ENCODE peak calls at places on chromosomes 5 and 9, in seven cellular contexts. F is H1, V is SK-N-SH, W is HCT116, X is HepG2, N is K562, I is GM12878. Q is an unnamed sample.
A peak's percentile ranks its signal among the peaks of the same experiment; 100 is the strongest.

GRCh38 chr9:87249029-87249428 is 248.6 kb upstream of the DAPK1 start:
- DNase-seq in F (no peak), V (no peak), W (no peak), X (no peak), N (no peak), I (no peak), Q (no peak)

GRCh38 chr5:150059623-150060022 is 26.7 kb downstream of the CSF1R start:
- DNase-seq in F (no peak), V (no peak), W (no peak), X (no peak), N (no peak), I (no peak), Q (no peak)

GRCh38 chr5:72786676-72787075 is 29.8 kb upstream of the TNPO1 start:
- DNase-seq in F (no peak), V (no peak), W (no peak), X (no peak), N (no peak), I (no peak), Q (no peak)

GRCh38 chr5:142849880-142850279 is 79.7 kb downstream of the ARHGAP26 start:
- DNase-seq in F (no peak), V (no peak), W (no peak), X (no peak), N (no peak), I (no peak), Q (no peak)

GRCh38 chr5:149497357-149497756 is 53.9 kb downstream of the CSNK1A1 start:
- DNase-seq in F (no peak), V (no peak), W (no peak), X (no peak), N (no peak), I (no peak), Q (no peak)

GRCh38 chr5:155147222-155147621 is 133.7 kb downstream of the KIF4B start:
- DNase-seq in F (no peak), V (peak; percentile 25), W (no peak), X (no peak), N (peak; percentile 3), I (no peak), Q (no peak)

GRCh38 chr5:157839157-157839795 is 19.7 kb downstream of the CLINT1 start:
- DNase-seq in F (no peak), V (no peak), W (no peak), X (no peak), N (no peak), I (no peak), Q (no peak)

GRCh38 chr5:134570886-134571285 is 45.4 kb downstream of the JADE2 start:
- DNase-seq in F (no peak), V (no peak), W (no peak), X (no peak), N (no peak), I (no peak), Q (no peak)

GRCh38 chr5:40166757-40167156 is 513.0 kb upstream of the PTGER4 start:
- DNase-seq in F (no peak), V (no peak), W (no peak), X (no peak), N (no peak), I (no peak), Q (no peak)

GRCh38 chr5:157827429-157827828 is 31.5 kb downstream of the CLINT1 start:
- DNase-seq in F (no peak), V (no peak), W (no peak), X (no peak), N (no peak), I (no peak), Q (no peak)

GRCh38 chr5:8843766-8844165 is 702.1 kb downstream of the SEMA5A start:
- DNase-seq in F (no peak), V (no peak), W (no peak), X (no peak), N (no peak), I (no peak), Q (no peak)

GRCh38 chr5:169717298-169717697 is 80.2 kb downstream of the DOCK2 start:
- DNase-seq in F (no peak), V (no peak), W (no peak), X (no peak), N (no peak), I (no peak), Q (no peak)

DNA sequence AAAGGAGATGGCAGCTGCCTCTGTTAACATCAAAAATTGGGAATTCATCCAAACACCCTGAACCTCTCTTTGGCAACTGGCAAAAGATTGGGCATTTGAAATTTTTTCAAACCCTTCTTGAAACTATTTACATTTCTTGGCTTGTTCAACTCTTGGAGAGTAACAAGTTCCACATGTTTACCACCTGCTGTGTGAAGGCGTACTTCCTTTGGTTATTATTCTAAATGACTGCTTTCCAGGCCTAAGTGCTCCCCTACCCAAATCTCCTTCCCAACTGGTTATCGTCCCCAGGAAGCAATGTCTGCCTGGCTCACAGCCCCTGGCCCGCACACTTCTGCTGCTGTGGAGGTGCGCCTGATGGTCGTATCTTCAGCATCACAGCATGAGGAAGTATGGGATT is 422.7 kb downstream of the DMAC1 start:
- DNase-seq in F (no peak), V (no peak), W (no peak), X (no peak), N (no peak), I (no peak), Q (no peak)
- TF ChIP-seq SIN3A in F (no peak), V (no peak), W (no peak), X (no peak), N (no peak), I (no peak), Q (no peak)

GRCh38 chr9:121945849-121946248 is 147.3 kb downstream of the TTLL11 start:
- DNase-seq in F (no peak), V (no peak), W (no peak), X (no peak), N (no peak), I (no peak), Q (no peak)
- TF ChIP-seq SIN3A in F (no peak), V (no peak), W (no peak), X (no peak), N (no peak), I (no peak), Q (no peak)

GRCh38 chr9:136665111-136665703 is 2.5 kb downstream of the EGFL7 start:
- DNase-seq in F (no peak), V (peak; percentile 92), W (no peak), X (no peak), N (peak; percentile 76), I (no peak), Q (no peak)

GRCh38 chr9:136667217-136667939 is 4.7 kb downstream of the EGFL7 start:
- DNase-seq in F (no peak), V (no peak), W (no peak), X (no peak), N (peak; percentile 34), I (no peak), Q (no peak)

GRCh38 chr9:136664799-136665082 is 2.0 kb downstream of the EGFL7 start:
- DNase-seq in F (no peak), V (no peak), W (no peak), X (no peak), N (no peak), I (no peak), Q (no peak)

GRCh38 chr9:136666364-136667216 is 3.9 kb downstream of the EGFL7 start:
- DNase-seq in F (no peak), V (no peak), W (no peak), X (no peak), N (peak; percentile 51), I (no peak), Q (no peak)

DNA sequence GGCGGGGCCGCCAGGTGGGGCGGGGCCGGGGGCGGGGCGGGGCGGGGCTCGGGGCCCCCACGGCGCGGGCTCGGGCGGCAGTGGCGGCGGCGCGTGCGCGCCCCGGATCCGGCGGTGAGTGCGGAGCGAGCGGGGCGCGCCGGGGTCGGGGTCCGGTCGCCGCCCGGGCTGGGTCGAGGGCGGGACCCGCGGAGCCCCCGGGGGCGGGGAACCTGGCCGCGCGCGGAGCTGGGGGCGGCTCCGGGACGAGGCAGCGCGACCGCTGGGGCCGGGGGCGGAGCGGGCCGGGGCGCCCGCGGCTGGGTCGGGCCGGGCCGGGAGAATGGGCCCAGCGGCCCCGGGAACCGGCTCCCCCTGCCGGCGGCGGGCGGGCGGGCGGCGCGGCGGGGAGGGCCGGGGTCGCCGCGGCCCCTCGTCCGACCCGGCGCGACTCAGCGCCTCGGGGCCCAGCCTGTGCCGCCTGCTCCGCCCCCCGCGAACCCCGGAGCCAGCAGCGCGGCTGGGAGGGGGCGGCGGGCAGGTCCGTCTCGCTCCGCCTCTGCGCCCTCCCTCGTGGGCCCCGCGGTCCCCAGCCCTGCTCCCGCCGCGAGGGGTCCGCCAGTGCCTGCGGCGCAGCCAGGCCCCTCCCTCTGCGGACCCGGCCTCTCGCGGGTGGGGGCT is 3.1 kb downstream of the EGFL7 start:
- DNase-seq in F (no peak), V (peak; percentile 95), W (no peak), X (no peak), N (peak; percentile 65), I (no peak), Q (no peak)
- TF ChIP-seq SIN3A in F (no peak), V (no peak), W (no peak), X (no peak), N (no peak), I (no peak), Q (no peak)

DNA sequence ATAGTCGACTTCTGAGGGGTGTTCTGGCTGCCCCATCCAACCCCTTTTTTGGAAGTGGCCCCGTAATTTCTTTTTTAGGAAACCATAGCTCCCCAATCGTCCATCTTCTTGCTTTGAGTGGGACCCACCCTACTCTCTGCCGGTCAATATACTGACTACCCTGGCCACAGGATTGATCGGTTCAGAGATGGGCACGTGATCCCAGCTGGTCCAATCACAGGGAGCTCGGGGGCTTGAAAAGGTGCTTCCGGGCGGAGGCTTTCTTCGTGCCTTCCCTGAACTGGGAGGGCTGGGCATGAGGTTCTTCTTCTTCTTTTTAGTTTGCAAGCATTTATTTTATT is 78.7 kb upstream of the SH3PXD2B start:
- DNase-seq in F (no peak), V (no peak), W (no peak), X (no peak), N (no peak), I (no peak), Q (no peak)
- TF ChIP-seq SIN3A in F (no peak), V (no peak), W (no peak), X (no peak), N (no peak), I (no peak), Q (no peak)

DNA sequence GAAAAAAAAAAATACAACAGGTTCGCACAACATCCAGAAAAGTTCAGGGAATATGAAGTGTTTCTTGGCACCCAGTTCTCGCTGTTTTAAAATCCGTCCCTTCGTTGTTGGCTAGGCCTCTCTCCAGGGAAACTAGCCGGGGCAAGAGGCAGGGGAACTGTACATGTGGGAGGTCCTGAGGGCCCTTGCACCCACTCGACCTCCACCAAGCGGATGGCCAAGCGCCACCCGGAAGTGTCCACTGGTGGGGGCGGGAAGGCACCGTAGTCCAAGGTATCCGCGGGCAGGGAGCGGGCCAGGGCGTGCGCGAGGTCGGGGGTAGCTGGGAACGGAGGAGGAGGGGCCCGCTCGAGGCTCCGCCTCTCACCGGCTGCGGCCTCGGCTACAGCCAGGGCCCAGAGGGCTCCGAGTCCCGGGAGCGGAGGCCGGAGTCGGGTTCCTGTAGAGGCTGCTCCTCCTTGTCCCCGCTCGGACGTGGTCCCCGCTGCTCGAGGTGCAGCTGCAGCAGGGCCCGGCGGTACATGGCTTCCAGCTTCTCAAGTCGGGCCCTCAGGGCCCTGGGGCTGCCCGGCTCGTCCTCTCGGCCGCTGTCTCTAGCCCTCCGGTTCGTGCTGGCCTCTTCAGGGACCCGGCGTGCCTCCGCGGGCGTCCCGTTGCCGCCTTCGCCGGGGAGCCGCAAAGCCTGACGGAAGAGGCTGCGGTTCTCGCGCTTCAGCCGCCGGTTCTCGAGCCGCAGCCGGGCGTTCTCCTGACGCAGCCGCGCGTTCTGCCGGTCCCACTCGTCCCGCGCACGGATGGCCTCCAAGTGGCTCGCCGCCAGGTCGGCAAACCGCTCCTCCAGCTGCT is 720 bp downstream of the TUSC1 start:
- DNase-seq in F (no peak), V (peak; percentile 87), W (no peak), X (no peak), N (no peak), I (no peak), Q (no peak)
- TF ChIP-seq SIN3A in F (no peak), V (no peak), W (no peak), X (no peak), N (no peak), I (no peak), Q (no peak)